ENCODE peak calls at places on chromosomes 7 and 10, in five cellular contexts. X, G, K, S and N are unnamed samples.

GRCh38 chr7:76302299-76303056 is at the start of gene HSPB1:
- DNase-seq in X (peak), K (no peak), G (no peak), S (peak), N (peak)

GRCh38 chr10:76302936-76303656 is 871.7 kb downstream of the LRMDA start:
- DNase-seq in G (no peak), S (peak), X (no peak), K (no peak), N (no peak)

GRCh38 chr7:71828361-71828760 is 583.8 kb downstream of the CALN1 start:
- DNase-seq in S (no peak), G (no peak), X (no peak), K (no peak), N (no peak)

GRCh38 chr7:105776068-105776790 is 100.2 kb downstream of the ATXN7L1 start:
- DNase-seq in X (no peak), S (peak), K (peak), G (peak), N (peak)

GRCh38 chr10:68517188-68517587 is 10.1 kb downstream of the SLC25A16 start:
- DNase-seq in X (no peak), G (no peak), K (no peak), S (no peak), N (no peak)

GRCh38 chr7:131095346-131095745 is 232.3 kb upstream of the MKLN1 start:
- DNase-seq in S (peak), G (no peak), K (no peak), X (no peak), N (no peak)

GRCh38 chr7:7183061-7183832 is 903 bp downstream of the C1GALT1 start:
- DNase-seq in X (peak), G (no peak), K (no peak), S (peak), N (no peak)

GRCh38 chr10:84540022-84540616 is 211.7 kb downstream of the CCSER2 start:
- DNase-seq in S (peak), K (peak), G (peak), X (no peak), N (peak)

GRCh38 chr10:113788604-113789083 is 37.2 kb downstream of the PLEKHS1 start:
- DNase-seq in S (peak), G (peak), X (no peak), K (peak), N (peak)

GRCh38 chr10:97000487-97001182 is 168.5 kb downstream of the LCOR start:
- DNase-seq in X (no peak), G (no peak), S (no peak), K (no peak), N (no peak)

GRCh38 chr10:124094419-124094785 is 1.0 kb upstream of the CHST15 start:
- DNase-seq in K (no peak), S (no peak), G (no peak), X (no peak), N (no peak)

GRCh38 chr7:127252380-127252718 is 392 bp downstream of the GRM8 start:
- DNase-seq in K (no peak), X (no peak), G (no peak), S (no peak), N (no peak)

GRCh38 chr10:132685121-132685891 is 100.6 kb downstream of the NKX6-2 start:
- DNase-seq in S (peak), G (no peak), X (peak), K (peak), N (peak)

GRCh38 chr10:86411281-86411841 is 44.8 kb upstream of the GRID1 start:
- DNase-seq in S (peak), X (no peak), G (peak), K (no peak), N (no peak)

GRCh38 chr10:127313996-127314700 is 117.8 kb upstream of the INSYN2A start:
- DNase-seq in K (no peak), X (no peak), S (no peak), G (no peak), N (no peak)

GRCh38 chr7:150322833-150323681 is at the start of the genes ACTR3C and LRRC61:
- DNase-seq in S (no peak), G (no peak), K (no peak), X (peak), N (no peak)

GRCh38 chr10:49010295-49010694 is 70.7 kb upstream of the LRRC18 start:
- DNase-seq in S (no peak), K (no peak), G (no peak), X (no peak), N (no peak)

GRCh38 chr10:91514025-91514424 is 103.9 kb downstream of the HECTD2 start:
- DNase-seq in X (no peak), G (no peak), K (no peak), S (no peak), N (no peak)

GRCh38 chr10:43048301-43049051 is 28.4 kb upstream of the RET start:
- DNase-seq in K (no peak), G (peak), S (peak), X (no peak), N (no peak)

GRCh38 chr7:155001756-155002410 is 1.0 kb downstream of the PAXIP1 start:
- DNase-seq in K (no peak), S (peak), G (no peak), X (no peak), N (no peak)

GRCh38 chr10:77348711-77349110 is 288.9 kb downstream of the KCNMA1 start:
- DNase-seq in S (no peak), X (no peak), G (no peak), K (no peak), N (no peak)

GRCh38 chr7:158006841-158007696 is 580.6 kb downstream of the PTPRN2 start:
- DNase-seq in X (no peak), S (no peak), G (no peak), K (no peak), N (no peak)

GRCh38 chr10:4545077-4545476 is 280.9 kb upstream of the AKR1E2 start:
- DNase-seq in K (no peak), X (no peak), G (no peak), S (no peak), N (no peak)

GRCh38 chr7:18808026-18808425 is 309.4 kb downstream of the TWIST1 start:
- DNase-seq in X (no peak), K (no peak), S (no peak), G (no peak), N (no peak)